ENCODE peak calls at places on chromosome 10, in four cellular contexts. S is SK-N-SH, Z is GM12878, R is K562. G is an unnamed sample.

GRCh38 chr10:131673396-131673795 is 227.4 kb upstream of the PPP2R2D start:
- DNase-seq in S (no peak), Z (no peak), R (no peak), G (no peak)

GRCh38 chr10:30701471-30702173 is 72.1 kb upstream of the LYZL2 start:
- DNase-seq in S (peak; percentile 48), Z (peak; percentile 87), R (no peak), G (no peak)

GRCh38 chr10:128043259-128044045 is 82.8 kb downstream of the MKI67 start:
- DNase-seq in S (no peak), Z (no peak), R (no peak), G (no peak)

GRCh38 chr10:117617664-117618063 is 75.1 kb downstream of the EMX2 start:
- DNase-seq in S (no peak), Z (no peak), R (no peak), G (no peak)

GRCh38 chr10:132065491-132066105 is at the start of gene JAKMIP3:
- DNase-seq in S (no peak), Z (no peak), R (no peak), G (peak; percentile 72)

GRCh38 chr10:6048281-6049030 is 13.7 kb downstream of the IL2RA start:
- DNase-seq in S (no peak), Z (no peak), R (no peak), G (no peak)

GRCh38 chr10:778626-779330 is 89.3 kb upstream of the DIP2C start:
- DNase-seq in S (peak; percentile 19), Z (no peak), R (no peak), G (no peak)

GRCh38 chr10:58641708-58642107 is 129.0 kb downstream of the BICC1 start:
- DNase-seq in S (no peak), Z (no peak), R (no peak), G (no peak)

GRCh38 chr10:70283445-70284399 is at the start of gene NPFFR1:
- DNase-seq in S (peak; percentile 75), Z (no peak), R (no peak), G (no peak)

GRCh38 chr10:3781458-3782098 is 3.4 kb downstream of the KLF6 start:
- DNase-seq in S (no peak), Z (no peak), R (no peak), G (no peak)

GRCh38 chr10:1056326-1057105 is at the start of gene WDR37:
- DNase-seq in S (peak; percentile 98), Z (no peak), R (peak; percentile 89), G (peak; percentile 72)

GRCh38 chr10:71888623-71889387 is 37.8 kb upstream of the PSAP start:
- DNase-seq in S (peak; percentile 85), Z (peak; percentile 78), R (peak; percentile 88), G (no peak)

GRCh38 chr10:869171-869570 is 62.3 kb downstream of the LARP4B start:
- DNase-seq in S (no peak), Z (no peak), R (no peak), G (no peak)

GRCh38 chr10:96044686-96045085 is 1.3 kb downstream of the CCNJ start:
- DNase-seq in S (no peak), Z (no peak), R (no peak), G (peak; percentile 5)

GRCh38 chr10:63976538-63976937 is 455.3 kb downstream of the REEP3 start:
- DNase-seq in S (peak; percentile 68), Z (no peak), R (peak; percentile 61), G (peak; percentile 29)

GRCh38 chr10:65340340-65340739 is 1585.5 kb upstream of the LRRTM3 start:
- DNase-seq in S (no peak), Z (no peak), R (no peak), G (no peak)

GRCh38 chr10:128854965-128855364 is 612.1 kb upstream of the MGMT start:
- DNase-seq in S (no peak), Z (no peak), R (no peak), G (peak; percentile 70)

GRCh38 chr10:98320476-98321202 is 52.6 kb upstream of the LOXL4 start:
- DNase-seq in S (peak; percentile 47), Z (no peak), R (no peak), G (no peak)

GRCh38 chr10:69348824-69349541 is 67.7 kb downstream of the TACR2 start:
- DNase-seq in S (peak; percentile 64), Z (no peak), R (no peak), G (no peak)

GRCh38 chr10:124681091-124681490 is 63.1 kb downstream of the FAM53B start:
- DNase-seq in S (no peak), Z (no peak), R (no peak), G (no peak)

GRCh38 chr10:48238826-48239520 is 35.5 kb downstream of the FRMPD2 start:
- DNase-seq in S (no peak), Z (no peak), R (no peak), G (no peak)

GRCh38 chr10:116808706-116809105 is 40.6 kb upstream of the ENO4 start:
- DNase-seq in S (no peak), Z (no peak), R (no peak), G (no peak)

GRCh38 chr10:80661526-80661925 is 123.8 kb downstream of the SH2D4B start:
- DNase-seq in S (no peak), Z (no peak), R (no peak), G (no peak)
- TF ChIP-seq SMC3 in S (no peak), Z (no peak), R (no peak), G (no peak)

GRCh38 chr10:74882831-74883230 is 56.4 kb downstream of the KAT6B start:
- DNase-seq in S (no peak), Z (no peak), R (no peak), G (no peak)
- TF ChIP-seq YY1 in S (no peak), Z (no peak), R (no peak), G (no peak)

DNA sequence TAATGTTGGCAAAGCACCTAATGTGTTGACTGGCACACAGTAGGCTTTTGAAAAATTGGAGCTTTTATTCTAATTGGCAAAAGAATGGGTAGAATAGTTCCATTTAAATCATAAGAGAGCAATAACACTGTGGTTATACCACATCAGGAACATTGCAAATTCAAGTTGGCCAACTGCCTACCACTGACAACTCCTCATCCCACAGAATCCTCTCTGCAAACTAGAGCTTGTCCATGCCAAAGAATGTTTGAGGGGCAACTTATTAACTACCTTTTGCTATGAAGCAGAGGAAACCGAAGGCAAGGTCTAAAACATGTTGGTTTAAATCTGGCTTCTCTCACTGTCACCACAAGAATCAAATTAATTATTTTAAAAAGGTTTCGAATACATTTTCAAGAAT is 36.0 kb downstream of the RHOBTB1 start:
- DNase-seq in S (no peak), Z (no peak), R (no peak), G (no peak)
- TF ChIP-seq SMC3 in S (no peak), Z (no peak), R (no peak), G (no peak)

DNA sequence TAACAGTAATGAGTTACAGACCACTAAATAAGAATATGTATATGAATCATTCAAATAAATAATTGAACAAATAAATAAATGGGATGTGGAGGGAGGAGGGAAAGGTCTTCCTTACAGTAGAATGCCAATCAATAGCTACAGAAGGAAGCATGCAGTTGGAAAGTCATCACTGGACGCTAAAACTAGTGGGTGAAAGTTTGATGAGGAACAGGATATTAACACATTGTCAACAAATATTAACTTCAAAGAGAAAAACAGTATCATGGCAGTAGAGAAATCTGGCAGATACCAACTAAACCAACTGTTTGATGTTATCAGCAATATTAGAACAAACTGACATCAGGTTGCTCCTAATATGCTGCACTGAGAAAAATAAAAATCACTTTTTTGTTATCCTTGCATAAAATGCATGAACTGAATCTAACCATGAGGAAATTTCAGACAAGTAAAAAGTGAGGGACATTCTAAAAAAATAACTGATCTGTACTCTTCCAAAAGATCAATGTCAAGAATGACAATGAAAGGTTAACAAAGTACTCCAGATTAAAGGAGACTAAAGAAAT is 94.1 kb downstream of the ZFAND4 start:
- DNase-seq in S (no peak), Z (no peak), R (no peak), G (peak; percentile 9)
- TF ChIP-seq YY1 in S (no peak), Z (no peak), R (no peak), G (no peak)